ENCODE peak calls at places on chromosomes 5 and 9, in ten cellular contexts. R is GM12892, G is spleen, E is Panc1, V is endothelial cell of umbilical vein, T is upper lobe of left lung, N is K562, X is transverse colon, A is GM23338, Y is breast epithelium. F is an unnamed sample.

GRCh38 chr5:90294604-90295003 is 115.0 kb downstream of the CETN3 start:
- DNase-seq in R (no peak), G (no peak), E (no peak), V (no peak), T (no peak), N (no peak), X (no peak), A (peak; percentile 68), Y (no peak), F (no peak)

GRCh38 chr5:139738193-139738592 is 57.4 kb upstream of the PSD2 start:
- DNase-seq in R (no peak), G (no peak), E (no peak), V (no peak), T (no peak), N (no peak), X (no peak), A (no peak), Y (no peak), F (no peak)

GRCh38 chr5:107665036-107665435 is 5.7 kb downstream of the EFNA5 start:
- DNase-seq in R (no peak), G (no peak), E (no peak), V (no peak), T (no peak), N (no peak), X (no peak), A (no peak), Y (no peak), F (no peak)

GRCh38 chr9:128153117-128153946 is 4.1 kb downstream of the LCN2 start:
- DNase-seq in R (no peak), G (peak; percentile 61), E (no peak), V (no peak), T (peak; percentile 64), N (no peak), X (no peak), A (no peak), Y (no peak), F (no peak)

GRCh38 chr5:159049844-159050318 is 49.8 kb downstream of the EBF1 start:
- DNase-seq in R (no peak), G (no peak), E (no peak), V (peak; percentile 33), T (no peak), N (no peak), X (no peak), A (peak; percentile 51), Y (no peak), F (no peak)

GRCh38 chr5:157651623-157652376 is 438 bp downstream of the SOX30 start:
- DNase-seq in R (peak; percentile 55), G (peak; percentile 96), E (no peak), V (peak; percentile 46), T (peak; percentile 94), N (no peak), X (peak; percentile 86), A (peak; percentile 91), Y (peak; percentile 66), F (peak; percentile 43)

GRCh38 chr5:80181618-80182211 is 74.1 kb downstream of the SERINC5 start:
- DNase-seq in R (no peak), G (no peak), E (no peak), V (no peak), T (no peak), N (no peak), X (peak; percentile 85), A (no peak), Y (no peak), F (peak; percentile 94)

GRCh38 chr5:10595678-10596309 is 31.9 kb downstream of the ANKRD33B start:
- DNase-seq in R (no peak), G (no peak), E (peak; percentile 86), V (peak; percentile 93), T (no peak), N (no peak), X (no peak), A (no peak), Y (no peak), F (peak; percentile 68)

GRCh38 chr5:93257616-93258015 is 323.4 kb downstream of the NR2F1-AS1 start:
- DNase-seq in R (no peak), G (no peak), E (no peak), V (no peak), T (no peak), N (no peak), X (no peak), A (no peak), Y (no peak), F (no peak)

GRCh38 chr5:145847499-145848497 is 12.7 kb upstream of the PRELID2 start:
- DNase-seq in R (no peak), G (no peak), E (no peak), V (no peak), T (no peak), N (peak; percentile 35), X (no peak), A (no peak), Y (no peak), F (no peak)

GRCh38 chr9:133417541-133418461 is at the start of gene REXO4:
- DNase-seq in R (peak; percentile 80), G (peak; percentile 95), E (no peak), V (peak; percentile 85), T (peak; percentile 93), N (peak; percentile 86), X (peak; percentile 90), A (peak; percentile 96), Y (peak; percentile 63), F (peak; percentile 51)

GRCh38 chr5:16759147-16759800 is 142.5 kb upstream of the RETREG1 start:
- DNase-seq in R (no peak), G (no peak), E (no peak), V (peak; percentile 19), T (no peak), N (no peak), X (no peak), A (no peak), Y (no peak), F (peak; percentile 27)

GRCh38 chr5:23840083-23840482 is 332.7 kb downstream of the PRDM9 start:
- DNase-seq in R (no peak), G (no peak), E (no peak), V (no peak), T (no peak), N (no peak), X (no peak), A (no peak), Y (no peak), F (no peak)

GRCh38 chr5:65766159-65766558 is 44.2 kb downstream of the NLN start:
- DNase-seq in R (no peak), G (no peak), E (no peak), V (no peak), T (no peak), N (no peak), X (no peak), A (no peak), Y (no peak), F (no peak)

GRCh38 chr5:143001764-143002351 is 231.7 kb downstream of the ARHGAP26 start:
- DNase-seq in R (no peak), G (peak; percentile 74), E (no peak), V (peak; percentile 54), T (no peak), N (no peak), X (no peak), A (peak; percentile 39), Y (no peak), F (no peak)

GRCh38 chr5:137470111-137470920 is 28.8 kb downstream of the SPOCK1 start:
- DNase-seq in R (no peak), G (no peak), E (peak; percentile 96), V (peak; percentile 88), T (no peak), N (no peak), X (no peak), A (no peak), Y (no peak), F (no peak)

GRCh38 chr9:97986466-97986865 is 3.3 kb downstream of the ANP32B start:
- DNase-seq in R (no peak), G (no peak), E (no peak), V (no peak), T (no peak), N (no peak), X (no peak), A (no peak), Y (no peak), F (no peak)
- TF ChIP-seq POLR2AphosphoS5 in R (no peak), G (no peak), E (no peak), V (no peak), T (no peak), N (no peak), X (no peak), A (no peak), Y (no peak), F (no peak)

DNA sequence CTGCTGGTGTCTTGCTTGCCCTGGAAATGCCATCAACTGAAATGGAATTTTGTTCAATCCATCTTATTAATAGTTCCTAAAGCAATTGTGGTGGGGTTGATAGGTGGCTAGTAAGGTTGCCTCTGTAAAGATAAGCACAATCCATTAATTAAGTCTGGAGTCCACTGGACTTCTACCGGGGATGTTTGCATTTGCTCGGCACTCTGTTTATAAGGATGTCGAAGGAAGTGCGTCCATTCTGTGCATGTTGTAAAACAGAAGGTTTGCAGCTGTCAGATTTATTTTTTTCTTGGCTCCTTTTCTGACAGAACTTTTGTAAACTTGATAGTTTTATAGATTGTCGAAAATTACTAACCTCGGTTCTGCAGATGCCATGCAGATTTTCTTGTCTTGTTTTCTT is 12.8 kb upstream of the TNFAIP8 start:
- DNase-seq in R (no peak), G (no peak), E (no peak), V (peak; percentile 5), T (no peak), N (no peak), X (no peak), A (no peak), Y (no peak), F (no peak)
- TF ChIP-seq POLR2AphosphoS5 in R (no peak), G (no peak), E (no peak), V (no peak), T (no peak), N (no peak), X (peak; percentile 56), A (no peak), Y (no peak), F (no peak)

DNA sequence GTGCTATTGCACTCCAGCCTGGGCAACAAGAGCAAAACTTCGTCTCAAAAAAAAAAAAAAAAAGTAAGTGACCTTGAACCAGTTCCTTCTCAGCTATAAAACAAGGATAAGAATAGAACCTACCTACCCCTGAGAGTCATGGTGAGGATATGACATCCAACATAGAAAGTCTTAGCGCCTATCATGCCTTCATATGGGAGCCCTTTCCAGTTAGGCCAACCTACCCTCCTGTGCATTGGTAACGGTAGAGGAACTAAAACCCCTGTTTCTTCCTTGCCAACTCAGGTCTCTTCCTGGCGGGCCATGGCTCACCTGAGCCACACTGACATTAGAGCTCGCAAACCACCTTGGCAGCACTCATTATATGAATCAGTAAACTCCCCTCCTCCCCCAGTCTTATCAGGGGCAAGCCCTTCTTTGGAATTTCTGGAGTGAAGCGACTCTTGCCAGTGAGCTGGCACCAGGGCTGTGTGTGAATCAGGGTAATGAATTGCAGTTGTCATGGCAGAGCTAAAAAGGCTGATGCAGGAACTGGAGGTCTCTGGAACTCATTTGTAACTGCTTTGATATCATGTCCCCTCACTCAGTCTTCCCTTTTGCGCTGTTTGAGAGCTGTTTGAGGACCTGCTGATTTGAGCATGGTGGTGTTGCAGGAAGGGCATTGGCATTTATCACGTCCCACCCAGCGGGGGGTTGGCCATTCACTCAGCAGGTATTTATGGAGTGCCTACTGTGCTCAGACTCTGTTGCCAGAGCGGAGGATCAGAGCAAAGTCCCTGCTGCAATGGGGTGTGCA is 10.3 kb downstream of the WWC1 start:
- DNase-seq in R (no peak), G (no peak), E (no peak), V (no peak), T (no peak), N (no peak), X (peak; percentile 63), A (peak; percentile 49), Y (no peak), F (no peak)
- TF ChIP-seq POLR2AphosphoS5 in R (no peak), G (no peak), E (no peak), V (no peak), T (no peak), N (no peak), X (peak; percentile 56), A (no peak), Y (no peak), F (no peak)

GRCh38 chr5:2750758-2751464 is 566 bp downstream of the IRX2 start:
- DNase-seq in R (no peak), G (no peak), E (no peak), V (no peak), T (peak; percentile 89), N (no peak), X (no peak), A (peak; percentile 50), Y (no peak), F (no peak)
- TF ChIP-seq POLR2AphosphoS5 in R (no peak), G (no peak), E (no peak), V (no peak), T (no peak), N (no peak), X (no peak), A (peak; percentile 0), Y (no peak), F (no peak)